ENCODE peak calls at places on chromosomes 12 and 14, in five cellular contexts. D is nephron progenitor cell, A is gastrocnemius medialis, G is endothelial cell, X is GM06990. R is an unnamed sample.

GRCh38 chr14:101460986-101461750 is 100.1 kb upstream of the DIO3 start:
- DNase-seq in D (no peak), A (no peak), G (no peak), X (no peak), R (peak)

GRCh38 chr12:131114942-131115584 is 161.4 kb downstream of the ADGRD1 start:
- DNase-seq in D (no peak), A (peak), G (no peak), X (no peak), R (no peak)

GRCh38 chr14:88045705-88046104 is 40.8 kb downstream of the GPR65 start:
- DNase-seq in D (no peak), A (peak), G (no peak), X (no peak), R (no peak)

GRCh38 chr12:54239568-54239967 is 40.4 kb downstream of the CBX5 start:
- DNase-seq in D (no peak), A (no peak), G (no peak), X (no peak), R (no peak)

GRCh38 chr12:99043319-99043914 is 398.3 kb downstream of the APAF1 start:
- DNase-seq in D (peak), A (peak), G (peak), X (peak), R (peak)

GRCh38 chr14:31173120-31173837 is 34.3 kb downstream of the HECTD1 start:
- DNase-seq in D (no peak), A (no peak), G (no peak), X (no peak), R (no peak)

GRCh38 chr12:68624933-68625332 is 14.2 kb downstream of the RAP1B start:
- DNase-seq in D (no peak), A (no peak), G (no peak), X (no peak), R (no peak)

GRCh38 chr14:65229431-65230286 is 127.3 kb upstream of the MAX start:
- DNase-seq in D (peak), A (no peak), G (peak), X (no peak), R (no peak)

GRCh38 chr14:60724080-60724618 is at the start of gene SIX4:
- DNase-seq in D (peak), A (peak), G (peak), X (peak), R (peak)

DNA sequence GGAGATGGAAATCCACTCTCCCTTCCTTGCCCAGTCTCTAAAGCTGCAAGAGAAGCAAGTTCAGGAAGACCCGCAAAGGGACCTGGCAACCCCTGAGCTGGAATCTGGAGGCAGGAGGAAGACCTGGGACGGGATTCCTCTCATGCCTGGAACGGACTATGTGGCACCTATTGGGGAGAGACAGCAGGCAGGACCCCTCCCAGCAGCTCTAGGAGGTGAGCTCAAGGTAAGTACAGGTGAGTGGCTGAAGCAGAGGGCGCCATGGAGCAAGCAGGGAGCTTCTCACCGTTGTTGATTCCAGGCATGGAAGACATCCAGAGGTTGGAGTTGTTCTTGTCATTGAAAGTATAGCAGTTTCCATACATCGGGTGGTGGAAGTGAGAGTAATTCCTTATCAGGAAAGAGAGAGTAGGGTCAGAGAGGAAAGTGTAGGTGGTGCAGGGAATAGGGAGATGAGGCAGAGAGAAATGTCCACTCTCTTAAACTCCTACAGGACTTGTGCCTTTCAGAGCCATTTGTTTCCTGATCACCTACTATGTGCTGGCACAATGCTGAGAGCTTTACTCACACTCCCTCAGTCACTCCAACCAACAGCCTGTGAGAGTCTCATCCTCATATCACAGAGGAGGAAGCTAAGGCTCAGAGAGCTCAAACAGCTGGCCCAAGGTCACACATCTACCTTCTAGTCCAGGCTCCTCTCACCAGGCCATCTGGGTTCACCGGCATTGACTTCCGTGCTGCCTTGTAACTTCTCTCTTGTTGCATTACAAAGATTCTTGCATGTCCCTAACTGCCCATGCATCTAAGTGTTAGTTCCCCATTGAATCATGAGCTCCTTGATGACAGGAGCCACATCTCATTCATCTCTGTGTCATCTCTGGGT is 13.9 kb upstream of the TNFRSF1A start:
- DNase-seq in D (no peak), A (no peak), G (no peak), X (no peak), R (no peak)
- TF ChIP-seq CTCF in D (no peak), A (no peak), G (no peak), X (peak), R (peak)

GRCh38 chr12:6944381-6945186 is 762 bp downstream of the C12orf57 start:
- DNase-seq in D (peak), A (peak), G (peak), X (no peak), R (peak)
- TF ChIP-seq CTCF in D (peak), A (peak), G (peak), X (peak), R (peak)

DNA sequence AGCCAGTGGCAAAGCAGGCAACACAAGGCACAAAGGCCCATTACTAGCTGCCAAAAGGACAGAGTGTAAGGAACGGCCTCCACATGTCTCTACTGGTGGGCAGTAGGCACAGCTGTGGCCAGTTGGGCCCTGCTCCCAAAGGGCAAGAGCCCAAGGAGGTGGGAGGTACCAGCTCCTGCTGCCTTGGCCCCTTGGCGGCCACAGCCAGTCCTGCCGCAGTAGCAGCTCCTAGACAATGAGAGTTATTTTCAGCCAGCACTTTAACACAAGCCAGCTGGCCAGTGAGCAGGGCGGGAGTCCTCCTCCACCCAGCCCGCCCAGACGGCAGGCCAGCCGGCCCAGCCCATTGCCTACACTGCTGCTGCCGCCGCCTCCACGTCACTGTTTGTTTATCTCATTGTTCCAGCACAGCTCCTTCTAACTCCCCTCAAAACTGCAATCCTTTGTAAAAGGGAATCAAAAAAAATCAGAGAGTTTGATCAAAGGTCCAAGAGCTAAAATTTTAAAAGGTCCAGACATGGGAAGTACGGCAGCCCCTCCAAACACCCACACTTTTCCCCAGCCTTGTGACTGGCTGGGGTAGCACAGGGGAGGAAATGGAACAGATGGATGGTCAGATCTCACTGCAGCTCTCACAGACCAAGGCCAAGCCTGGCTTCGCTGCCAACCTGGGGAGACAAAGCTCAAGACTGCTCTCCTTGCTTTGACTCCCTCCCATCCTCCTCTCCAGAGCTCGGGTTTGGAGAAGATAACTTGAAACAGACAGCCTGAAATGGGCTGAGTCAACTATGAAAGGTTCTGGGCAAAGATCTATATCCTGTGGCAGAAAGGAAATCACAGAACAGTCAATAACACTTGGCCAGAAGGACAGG is 33.5 kb downstream of the FMNL3 start:
- DNase-seq in D (peak), A (peak), G (peak), X (no peak), R (peak)
- TF ChIP-seq CTCF in D (peak), A (peak), G (no peak), X (no peak), R (peak)

GRCh38 chr12:9881988-9882387 is 699 bp downstream of the KLRF2 start:
- DNase-seq in D (no peak), A (no peak), G (no peak), X (no peak), R (no peak)

GRCh38 chr12:9881246-9881645 is at the start of gene KLRF2:
- DNase-seq in D (no peak), A (no peak), G (no peak), X (no peak), R (no peak)

GRCh38 chr12:9883175-9883574 is 1.9 kb downstream of the KLRF2 start:
- DNase-seq in D (no peak), A (no peak), G (no peak), X (no peak), R (no peak)

GRCh38 chr12:9880532-9880931 is 757 bp upstream of the KLRF2 start:
- DNase-seq in D (no peak), A (no peak), G (no peak), X (no peak), R (no peak)
- TF ChIP-seq CTCF in D (no peak), A (no peak), G (no peak), X (no peak), R (no peak)

GRCh38 chr12:128326419-128326818 is 59.4 kb downstream of the TMEM132C start:
- DNase-seq in D (no peak), A (no peak), G (no peak), X (no peak), R (no peak)
- TF ChIP-seq CTCF in D (no peak), A (no peak), G (no peak), X (no peak), R (no peak)

GRCh38 chr12:90690120-90690519 is 264.9 kb downstream of the CCER1 start:
- DNase-seq in D (no peak), A (no peak), G (no peak), X (no peak), R (no peak)
- TF ChIP-seq CTCF in D (no peak), A (no peak), G (no peak), X (no peak), R (no peak)

GRCh38 chr12:12334710-12335040 is 15.4 kb downstream of the MANSC1 start:
- DNase-seq in D (no peak), A (no peak), G (no peak), X (no peak), R (no peak)
- TF ChIP-seq CTCF in D (no peak), A (peak), G (peak), X (no peak), R (peak)

R was measured in progenitor cell of endocrine pancreas.